ENCODE peak calls at places on chromosomes 5 and 9, in ten cellular contexts. J is coronary artery, U is GM12865, K is foreskin keratinocyte, Q is fibroblast of the aortic adventitia, D is H9, Y is neural progenitor cell, X is choroid plexus epithelial cell, M is BE2C, C is AG10803. P is an unnamed sample.

GRCh38 chr9:96854877-96855273 is 561 bp upstream of the ZNF782 start:
- DNase-seq in K (no peak), C (no peak), X (no peak), Y (no peak), J (no peak), D (peak), U (no peak), M (no peak), Q (no peak), P (no peak)

GRCh38 chr5:87151547-87151946 is 116.1 kb upstream of the RASA1 start:
- DNase-seq in J (no peak), X (peak), Q (peak), U (peak), M (no peak), K (peak), C (peak), D (no peak), Y (no peak), P (no peak)

GRCh38 chr5:13625616-13626198 is 318.8 kb downstream of the DNAH5 start:
- DNase-seq in Y (no peak), M (no peak), X (no peak), U (no peak), J (no peak), C (no peak), Q (no peak), K (no peak), D (no peak), P (no peak)

GRCh38 chr9:87336914-87337333 is 160.7 kb upstream of the DAPK1 start:
- DNase-seq in C (peak), D (no peak), Y (peak), J (no peak), Q (peak), K (peak), M (peak), U (peak), X (peak), P (peak)

GRCh38 chr5:117947836-117948235 is 1040.5 kb downstream of the DTWD2 start:
- DNase-seq in Y (no peak), D (no peak), Q (no peak), X (no peak), K (no peak), C (no peak), J (no peak), U (no peak), M (no peak), P (no peak)

GRCh38 chr5:106121972-106122605 is 1548.6 kb downstream of the EFNA5 start:
- DNase-seq in J (no peak), Y (peak), Q (peak), C (peak), M (peak), X (peak), D (peak), U (peak), K (peak), P (peak)

GRCh38 chr5:180491496-180491895 is 2.7 kb upstream of the CNOT6 start:
- DNase-seq in D (peak), Y (no peak), U (no peak), J (no peak), C (no peak), K (no peak), M (no peak), Q (no peak), X (peak), P (no peak)

GRCh38 chr9:122087406-122088200 is 5.5 kb downstream of the TTLL11 start:
- DNase-seq in C (peak), J (no peak), Q (peak), K (no peak), X (no peak), M (no peak), U (no peak), Y (no peak), D (no peak), P (no peak)

GRCh38 chr9:103397868-103398600 is 402.9 kb downstream of the CYLC2 start:
- DNase-seq in U (peak), X (peak), C (no peak), K (peak), Y (peak), Q (peak), M (peak), D (peak), J (no peak), P (peak)

GRCh38 chr5:37918420-37918819 is 78.6 kb upstream of the GDNF start:
- DNase-seq in X (peak), Q (peak), D (no peak), C (no peak), J (no peak), K (no peak), U (no peak), M (no peak), Y (no peak), P (no peak)

GRCh38 chr9:35158501-35159280 is 3.1 kb upstream of the UNC13B start:
- DNase-seq in U (peak), Q (no peak), D (no peak), C (no peak), Y (no peak), K (no peak), J (no peak), M (no peak), X (no peak), P (no peak)

GRCh38 chr5:72596956-72597355 is 89.7 kb upstream of the ZNF366 start:
- DNase-seq in Q (peak), Y (no peak), M (no peak), C (no peak), X (no peak), U (no peak), J (no peak), K (no peak), D (no peak), P (no peak)

GRCh38 chr5:132388244-132389050 is 18.9 kb downstream of the SLC22A5 start:
- DNase-seq in M (no peak), D (no peak), Q (peak), X (peak), Y (no peak), J (peak), C (peak), U (no peak), K (no peak), P (no peak)

GRCh38 chr9:87592554-87593394 is 95.1 kb downstream of the DAPK1 start:
- DNase-seq in Q (peak), X (peak), U (no peak), D (no peak), C (peak), M (peak), J (no peak), Y (no peak), K (no peak), P (no peak)

GRCh38 chr5:90533794-90534193 is 4.4 kb upstream of the LYSMD3 start:
- DNase-seq in U (no peak), C (no peak), J (no peak), M (no peak), X (no peak), Q (no peak), D (no peak), Y (no peak), K (no peak), P (no peak)

GRCh38 chr9:137304383-137305059 is 2.5 kb upstream of the NRARP start:
- DNase-seq in X (no peak), U (no peak), J (no peak), M (peak), Q (no peak), K (no peak), C (no peak), D (peak), Y (peak), P (no peak)

GRCh38 chr9:123955637-123956036 is 25.7 kb upstream of the DENND1A start:
- DNase-seq in K (no peak), Q (no peak), M (no peak), C (no peak), U (peak), Y (no peak), D (no peak), X (no peak), J (no peak), P (no peak)

GRCh38 chr5:65927497-65928340 is 1.3 kb downstream of the ERBIN start:
- DNase-seq in C (peak), X (peak), Y (peak), Q (peak), K (peak), D (no peak), J (no peak), M (no peak), U (peak), P (peak)

GRCh38 chr5:12488161-12488560 is 583.9 kb upstream of the CTNND2 start:
- DNase-seq in J (no peak), Q (no peak), M (no peak), K (no peak), U (no peak), D (no peak), Y (no peak), X (no peak), C (no peak), P (no peak)

GRCh38 chr5:107474724-107475489 is 195.8 kb downstream of the EFNA5 start:
- DNase-seq in U (peak), J (no peak), C (no peak), Y (no peak), K (no peak), D (no peak), Q (no peak), X (peak), M (no peak), P (no peak)

GRCh38 chr5:56712895-56713565 is 102.3 kb upstream of the MAP3K1 start:
- DNase-seq in D (no peak), Q (no peak), K (no peak), C (no peak), U (no peak), X (no peak), Y (no peak), J (no peak), M (peak), P (no peak)

GRCh38 chr5:42770003-42770402 is 13.4 kb downstream of the CCDC152 start:
- DNase-seq in M (no peak), C (no peak), U (no peak), D (no peak), J (no peak), Y (no peak), Q (no peak), X (no peak), K (no peak), P (no peak)

GRCh38 chr5:39639618-39640078 is 214.9 kb upstream of the DAB2 start:
- DNase-seq in C (peak), D (no peak), Y (no peak), J (no peak), X (peak), M (no peak), K (peak), Q (no peak), U (no peak), P (no peak)

GRCh38 chr9:138010861-138011260 is 133.3 kb downstream of the CACNA1B start:
- DNase-seq in C (no peak), M (no peak), Y (no peak), D (no peak), X (no peak), J (peak), K (no peak), Q (no peak), U (no peak), P (no peak)

GRCh38 chr9:5951686-5952211 is 61.1 kb downstream of the MLANA start:
- DNase-seq in U (no peak), M (no peak), D (no peak), Y (no peak), Q (peak), X (peak), C (peak), J (no peak), K (peak), P (no peak)

GRCh38 chr5:44536650-44537260 is 147.5 kb upstream of the FGF10 start:
- DNase-seq in M (peak), C (peak), D (peak), Q (peak), Y (peak), K (peak), X (peak), J (no peak), U (peak), P (peak)

GRCh38 chr9:78892182-78892581 is 595.3 kb downstream of the PSAT1 start:
- DNase-seq in K (no peak), J (no peak), Y (no peak), Q (no peak), D (no peak), X (no peak), C (no peak), M (no peak), U (no peak), P (no peak)

GRCh38 chr9:78898239-78898638 is 601.3 kb downstream of the PSAT1 start:
- DNase-seq in X (no peak), K (no peak), D (no peak), J (no peak), Y (no peak), Q (no peak), C (no peak), U (no peak), M (no peak), P (no peak)

GRCh38 chr9:78893758-78894157 is 596.8 kb downstream of the PSAT1 start:
- DNase-seq in J (no peak), M (no peak), Y (no peak), U (no peak), X (no peak), K (no peak), C (peak), Q (no peak), D (no peak), P (no peak)

GRCh38 chr9:78892769-78893168 is 595.8 kb downstream of the PSAT1 start:
- DNase-seq in M (no peak), U (no peak), C (no peak), Y (no peak), J (no peak), D (no peak), X (no peak), Q (no peak), K (no peak), P (no peak)
- TF ChIP-seq CTCF in M (no peak), U (no peak), C (no peak), Y (no peak), J (no peak), D (no peak), X (no peak), Q (no peak), K (no peak), P (no peak)

DNA sequence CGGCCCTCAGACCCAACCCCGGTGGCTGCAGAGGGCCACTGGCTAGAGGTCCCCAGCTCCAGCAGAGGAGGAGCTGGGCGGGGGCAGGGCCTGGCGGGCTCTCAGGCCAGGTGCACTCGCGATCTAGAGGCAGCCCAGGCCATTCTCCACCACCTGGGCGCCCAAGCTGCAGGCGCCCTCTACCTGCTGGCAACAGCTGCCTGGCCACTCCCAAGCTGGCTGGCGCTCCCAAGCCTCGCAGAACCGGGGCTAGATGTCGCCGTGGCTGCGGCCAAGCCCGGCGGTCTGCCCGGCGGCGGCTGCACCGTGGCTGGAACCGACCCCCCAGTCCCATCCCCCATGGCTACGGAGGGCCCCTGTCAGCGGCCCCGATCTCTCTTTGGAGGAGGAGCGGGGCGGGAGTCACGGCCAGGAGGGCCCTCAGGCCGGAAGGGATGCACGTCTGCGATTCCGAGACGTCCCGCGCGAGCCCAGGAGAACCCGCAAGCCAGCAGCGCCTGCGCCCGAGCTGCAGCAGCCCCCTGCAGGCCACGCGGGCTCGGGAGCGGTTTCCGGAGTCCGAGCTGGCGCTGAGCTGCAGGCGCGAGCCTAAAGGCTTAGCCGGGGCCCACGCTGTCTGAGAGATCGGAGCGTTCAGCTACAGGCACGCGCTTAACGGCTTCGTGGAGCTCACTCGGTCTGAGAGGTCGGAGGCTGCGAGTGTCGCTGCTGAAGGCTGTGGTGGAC is 44.3 kb upstream of the BICD2 start:
- DNase-seq in Q (peak), D (peak), U (peak), J (no peak), K (peak), X (peak), Y (peak), C (peak), M (peak), P (peak)
- TF ChIP-seq CTCF in Q (peak), D (peak), U (no peak), J (no peak), K (peak), X (peak), Y (peak), C (peak), M (peak), P (peak)

GRCh38 chr5:79704553-79704952 is 14.9 kb downstream of the CMYA5 start:
- DNase-seq in D (no peak), X (no peak), U (no peak), C (no peak), K (no peak), J (no peak), Q (no peak), M (no peak), Y (no peak), P (no peak)

GRCh38 chr5:79703381-79703645 is 13.7 kb downstream of the CMYA5 start:
- DNase-seq in C (no peak), X (no peak), U (no peak), K (no peak), Y (no peak), J (no peak), Q (no peak), M (no peak), D (no peak), P (no peak)

GRCh38 chr5:79705632-79706031 is 16.0 kb downstream of the CMYA5 start:
- DNase-seq in U (no peak), M (no peak), D (no peak), J (no peak), Q (no peak), C (no peak), K (no peak), Y (no peak), X (no peak), P (no peak)

GRCh38 chr5:79699766-79700400 is 10.2 kb downstream of the CMYA5 start:
- DNase-seq in Y (no peak), J (no peak), U (peak), X (no peak), C (no peak), M (no peak), K (no peak), D (no peak), Q (no peak), P (peak)

DNA sequence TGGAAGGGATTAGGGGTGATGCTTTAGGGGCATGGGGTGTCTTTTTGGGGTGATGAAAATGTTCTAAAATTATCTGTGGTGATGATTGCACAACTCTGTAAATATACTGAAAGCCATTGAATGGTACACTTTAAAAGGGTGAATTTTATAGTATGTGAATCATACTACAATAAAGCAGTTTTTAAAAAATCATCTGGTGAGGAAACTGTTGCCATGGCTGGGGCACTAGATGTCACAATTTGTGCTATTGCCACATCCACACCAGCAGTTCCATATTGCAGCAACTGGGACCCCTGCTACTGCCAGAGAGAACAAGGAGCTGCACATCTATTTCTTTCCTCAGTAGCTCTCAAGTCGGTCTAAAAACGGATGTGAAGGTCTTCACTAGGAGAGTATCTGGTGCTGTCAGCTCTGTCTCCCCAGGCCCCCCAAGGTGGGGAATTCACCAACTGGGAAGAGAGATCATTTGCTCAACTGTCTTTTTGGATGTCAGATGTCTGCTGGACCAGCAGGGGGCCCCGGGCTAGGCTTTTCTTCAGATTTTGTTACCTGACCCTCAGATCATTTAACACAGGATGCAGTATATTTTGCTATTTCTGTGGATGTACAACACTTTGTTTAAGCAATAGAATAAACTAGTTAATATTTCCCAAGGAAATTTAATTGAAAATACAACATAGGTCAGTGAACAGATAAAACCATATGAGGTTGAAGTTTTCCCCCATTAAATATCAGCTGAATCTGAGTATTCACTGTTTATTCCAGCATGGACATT is 13.2 kb downstream of the CMYA5 start:
- DNase-seq in Y (peak), D (peak), C (peak), Q (peak), M (peak), X (peak), K (no peak), U (peak), J (no peak), P (peak)
- TF ChIP-seq CTCF in Y (peak), D (peak), C (peak), Q (peak), M (peak), X (peak), K (peak), U (peak), J (no peak), P (peak)

DNA sequence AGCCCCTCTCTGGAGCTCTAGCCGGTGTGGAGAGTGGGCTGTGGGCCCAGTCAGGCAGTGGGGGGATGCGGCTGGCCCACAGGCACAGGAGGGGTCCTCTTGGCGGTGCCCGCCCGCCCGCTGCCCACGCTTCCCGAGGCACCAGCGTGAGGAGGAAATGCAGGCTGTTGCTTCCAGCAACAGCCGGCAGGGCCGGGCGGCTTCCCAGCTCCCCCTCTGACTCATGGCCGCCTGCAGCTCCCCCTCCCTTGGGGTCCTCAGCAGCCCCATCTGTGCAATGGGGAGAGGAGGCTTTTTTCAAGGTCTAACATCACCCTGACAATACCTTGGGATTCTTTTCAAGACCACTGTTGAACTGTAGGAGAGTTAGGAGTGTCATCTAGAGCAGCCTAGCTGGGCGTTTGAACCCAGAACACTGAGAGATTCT is 10.4 kb downstream of the CXXC5 start:
- DNase-seq in D (no peak), U (no peak), X (no peak), K (no peak), J (no peak), M (no peak), Q (peak), C (peak), Y (no peak), P (no peak)
- TF ChIP-seq CTCF in D (no peak), U (no peak), X (peak), K (no peak), J (no peak), M (no peak), Q (peak), C (peak), Y (no peak), P (no peak)

GRCh38 chr9:129321511-129322021 is 143.5 kb upstream of the IER5L start:
- DNase-seq in D (peak), Q (no peak), K (no peak), U (no peak), M (no peak), J (peak), X (no peak), C (no peak), Y (no peak), P (no peak)

GRCh38 chr9:129322022-129322621 is 144.1 kb upstream of the IER5L start:
- DNase-seq in X (no peak), M (no peak), D (peak), Y (no peak), U (no peak), J (peak), K (no peak), C (no peak), Q (no peak), P (no peak)

GRCh38 chr9:129319076-129319937 is 141.2 kb upstream of the IER5L start:
- DNase-seq in U (no peak), D (peak), Q (no peak), K (no peak), M (no peak), X (no peak), J (peak), Y (no peak), C (no peak), P (no peak)

GRCh38 chr9:129319938-129320481 is 141.9 kb upstream of the IER5L start:
- DNase-seq in Y (peak), Q (no peak), J (peak), K (no peak), X (no peak), D (peak), C (no peak), U (no peak), M (no peak), P (no peak)

GRCh38 chr9:129320575-129321311 is 142.7 kb upstream of the IER5L start:
- DNase-seq in M (peak), J (peak), Y (peak), Q (peak), C (peak), K (peak), D (peak), U (peak), X (peak), P (peak)
- TF ChIP-seq CTCF in M (peak), J (no peak), Y (no peak), Q (peak), C (peak), K (peak), D (no peak), U (no peak), X (peak), P (no peak)